ENCODE peak calls at places on chromosomes 16 and 17, in four cellular contexts. A, Z, W and H are unnamed samples.

GRCh38 chr16:54312502-54312991 is 26.0 kb upstream of the IRX3 start:
- DNase-seq in A (no peak), Z (no peak), W (no peak), H (no peak)

GRCh38 chr16:81544691-81545365 is 100.2 kb downstream of the CMIP start:
- DNase-seq in A (no peak), Z (peak; percentile 61), W (peak; percentile 22), H (no peak)

GRCh38 chr16:73126453-73126853 is 78.5 kb upstream of the ZFHX3 start:
- DNase-seq in A (no peak), Z (peak; percentile 88), W (peak; percentile 98), H (no peak)

GRCh38 chr16:56889206-56889605 is 24.2 kb downstream of the SLC12A3 start:
- DNase-seq in A (no peak), Z (no peak), W (no peak), H (no peak)

GRCh38 chr17:82814834-82815233 is 25.0 kb downstream of the ZNF750 start:
- DNase-seq in A (no peak), Z (no peak), W (no peak), H (no peak)

GRCh38 chr17:39763046-39763800 is 25.5 kb downstream of the GRB7 start:
- DNase-seq in A (no peak), Z (peak; percentile 43), W (peak; percentile 73), H (no peak)

GRCh38 chr17:15954222-15954621 is 9.3 kb downstream of the ADORA2B start:
- DNase-seq in A (no peak), Z (peak; percentile 86), W (peak; percentile 83), H (no peak)

GRCh38 chr16:73196670-73197069 is 148.7 kb upstream of the ZFHX3 start:
- DNase-seq in A (peak; percentile 43), Z (peak; percentile 54), W (peak; percentile 82), H (no peak)

GRCh38 chr17:78716814-78717393 is 65.2 kb downstream of the CYTH1 start:
- DNase-seq in A (no peak), Z (peak; percentile 49), W (peak; percentile 54), H (no peak)

GRCh38 chr16:30675133-30675532 is 16.9 kb downstream of the FBRS start:
- DNase-seq in A (no peak), Z (no peak), W (no peak), H (no peak)

GRCh38 chr16:30678586-30678970 is 20.3 kb downstream of the FBRS start:
- DNase-seq in A (no peak), Z (no peak), W (no peak), H (no peak)

GRCh38 chr16:30677931-30678585 is 19.8 kb downstream of the FBRS start:
- DNase-seq in A (no peak), Z (no peak), W (no peak), H (no peak)

DNA sequence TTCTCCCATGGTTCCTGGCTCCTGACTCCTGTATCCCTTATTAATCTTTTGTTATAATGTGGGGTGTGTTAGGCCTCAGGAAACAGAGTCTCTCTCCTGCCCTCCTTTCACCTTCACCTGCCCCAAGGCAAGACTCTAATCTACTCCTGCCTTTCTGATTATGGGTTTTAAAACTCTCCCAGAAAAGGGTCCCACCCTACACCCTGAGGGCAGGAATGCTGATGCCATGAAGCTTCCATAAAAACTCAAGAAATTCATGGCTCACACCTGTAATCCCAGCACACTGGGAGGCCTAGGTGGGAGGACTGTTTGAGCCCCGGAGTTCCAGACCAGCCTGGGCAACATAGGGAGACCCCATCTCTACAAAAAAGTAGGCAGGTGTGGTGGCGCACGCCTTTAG is 18.6 kb upstream of the SRCAP start:
- DNase-seq in A (no peak), Z (no peak), W (no peak), H (no peak)
- TF ChIP-seq CTCF in A (no peak), Z (no peak), W (no peak), H (no peak)

GRCh38 chr17:48952904-48953303 is 8.3 kb upstream of the SNF8 start:
- DNase-seq in A (no peak), Z (no peak), W (no peak), H (no peak)

GRCh38 chr17:48951572-48951971 is 6.9 kb upstream of the SNF8 start:
- DNase-seq in A (no peak), Z (no peak), W (no peak), H (no peak)

GRCh38 chr17:48954300-48954755 is 9.7 kb upstream of the SNF8 start:
- DNase-seq in A (no peak), Z (peak; percentile 64), W (peak; percentile 76), H (peak; percentile 19)
- TF ChIP-seq CTCF in A (no peak), Z (peak; percentile 75), W (peak; percentile 78), H (peak; percentile 56)

DNA sequence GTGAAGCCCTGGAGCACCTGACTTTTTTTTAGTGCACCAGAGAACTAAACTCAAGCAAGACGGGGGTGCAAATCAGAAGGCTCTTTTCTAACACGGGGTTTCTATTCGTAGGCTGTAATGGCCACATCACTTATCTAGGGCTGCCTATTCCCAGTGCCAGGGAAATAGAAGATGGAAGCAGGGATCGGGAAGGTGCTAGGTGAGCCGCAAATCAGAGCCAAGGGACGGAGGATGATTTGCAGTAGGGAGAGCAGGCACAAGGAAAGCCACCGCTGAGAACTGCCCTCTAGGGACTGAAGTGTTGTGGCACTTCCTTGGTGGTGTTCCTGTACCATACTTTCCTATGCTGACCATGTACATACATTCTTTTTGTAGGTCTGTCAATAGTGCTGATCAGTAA is 7.8 kb upstream of the SLC46A1 start:
- DNase-seq in A (no peak), Z (no peak), W (no peak), H (no peak)
- TF ChIP-seq CTCF in A (no peak), Z (no peak), W (no peak), H (no peak)

GRCh38 chr16:17565605-17566004 is 94.8 kb upstream of the XYLT1 start:
- DNase-seq in A (no peak), Z (no peak), W (no peak), H (no peak)
- TF ChIP-seq CTCF in A (no peak), Z (no peak), W (no peak), H (no peak)

DNA sequence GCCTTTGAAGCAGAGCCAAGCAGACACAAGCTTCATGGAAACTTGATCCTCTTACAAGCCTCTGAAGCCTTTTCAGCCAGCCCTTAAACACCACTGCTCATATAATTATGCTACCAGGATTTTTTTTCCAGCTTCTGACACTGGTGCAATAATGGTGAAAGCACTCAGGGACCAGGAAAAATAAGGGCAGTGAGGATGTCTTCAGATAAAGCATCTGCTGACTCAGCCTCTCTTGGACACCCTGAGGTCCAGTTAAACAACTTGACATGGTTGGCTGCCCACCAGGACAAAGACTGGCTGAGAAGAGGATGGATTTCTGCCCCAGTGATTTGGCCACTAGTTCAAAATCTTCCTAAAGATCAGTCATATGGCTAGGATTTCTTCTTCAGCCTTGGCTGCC is 124.2 kb upstream of the N4BP1 start:
- DNase-seq in A (no peak), Z (no peak), W (no peak), H (no peak)
- TF ChIP-seq CTCF in A (no peak), Z (no peak), W (no peak), H (no peak)

DNA sequence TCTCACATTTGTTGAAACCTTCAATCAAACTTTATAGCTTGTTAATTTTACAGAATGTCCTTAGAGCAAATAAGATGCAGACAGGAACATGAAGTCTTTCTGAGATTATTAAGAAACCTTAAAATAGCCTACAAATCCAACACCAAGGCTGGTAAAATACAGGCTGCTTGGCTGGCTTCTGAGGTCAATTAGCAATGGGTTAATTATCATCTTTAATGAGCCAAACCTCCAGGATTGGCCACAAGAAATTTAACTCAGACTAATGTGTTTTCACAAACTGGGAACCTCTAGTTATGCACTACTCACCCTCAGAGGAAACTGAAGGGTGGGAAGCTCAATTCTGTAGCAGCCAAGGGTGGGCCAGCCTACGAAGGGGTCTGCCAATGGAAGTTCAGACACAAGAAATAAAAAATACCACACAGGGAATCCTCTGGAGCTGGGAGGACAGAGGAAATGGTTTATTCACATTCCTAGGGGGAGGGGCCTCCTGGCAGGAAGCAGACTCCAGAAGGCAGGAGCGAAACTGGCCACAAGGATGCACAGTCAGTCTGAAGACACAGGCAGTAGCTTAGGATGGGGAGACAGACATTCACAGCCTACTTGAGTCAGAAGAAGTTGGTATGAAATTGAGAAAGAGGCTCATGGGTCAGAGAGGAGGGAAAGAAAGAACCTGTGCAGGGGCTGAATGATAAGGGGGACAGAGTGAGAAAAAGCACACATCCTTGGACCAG is 36.1 kb downstream of the HIC1 start:
- DNase-seq in A (no peak), Z (peak; percentile 96), W (peak; percentile 95), H (no peak)
- TF ChIP-seq CTCF in A (no peak), Z (peak; percentile 69), W (peak; percentile 50), H (no peak)